ENCODE peak calls at places on chromosomes 16 and 17, in seven cellular contexts. M is heart right ventricle, K is choroid plexus epithelial cell, Y is lower leg skin, Z is fibroblast of the aortic adventitia, X is brain microvascular endothelial cell, F is IMR-90. U is an unnamed sample.
A peak's percentile ranks its signal among the peaks of the same experiment; 100 is the strongest.

GRCh38 chr17:19644493-19645210 is 3.9 kb upstream of the ALDH3A2 start:
- DNase-seq in M (no peak), K (peak; percentile 59), Y (no peak), Z (peak; percentile 55), X (no peak), F (no peak), U (peak; percentile 69)

GRCh38 chr17:55433629-55434422 is 12.2 kb upstream of the MMD start:
- DNase-seq in M (no peak), K (peak; percentile 97), Y (no peak), Z (peak; percentile 94), X (peak; percentile 89), F (peak; percentile 96), U (peak; percentile 97)

GRCh38 chr17:58974354-58974753 is 132.3 kb downstream of the TRIM37 start:
- DNase-seq in M (no peak), K (no peak), Y (no peak), Z (no peak), X (no peak), F (no peak), U (no peak)

GRCh38 chr16:89785523-89786155 is 30.8 kb downstream of the FANCA start:
- DNase-seq in M (no peak), K (no peak), Y (no peak), Z (no peak), X (no peak), F (no peak), U (no peak)

GRCh38 chr16:30437511-30438046 is 7.7 kb upstream of the DCTPP1 start:
- DNase-seq in M (no peak), K (no peak), Y (no peak), Z (no peak), X (no peak), F (no peak), U (no peak)

GRCh38 chr17:56833023-56833811 is 503 bp downstream of the C17orf67 start:
- DNase-seq in M (peak; percentile 60), K (peak; percentile 58), Y (peak; percentile 93), Z (peak; percentile 54), X (peak; percentile 45), F (peak; percentile 58), U (peak; percentile 49)

GRCh38 chr16:2935418-2935817 is 23.7 kb downstream of the FLYWCH1 start:
- DNase-seq in M (no peak), K (no peak), Y (no peak), Z (no peak), X (no peak), F (no peak), U (no peak)

GRCh38 chr17:63919311-63919723 is 678 bp upstream of the GH1 start:
- DNase-seq in M (no peak), K (peak; percentile 75), Y (no peak), Z (peak; percentile 70), X (peak; percentile 45), F (peak; percentile 51), U (peak; percentile 51)

GRCh38 chr16:14168146-14168545 is 97.0 kb downstream of the MRTFB start:
- DNase-seq in M (no peak), K (peak; percentile 68), Y (no peak), Z (peak; percentile 5), X (no peak), F (no peak), U (no peak)

GRCh38 chr16:55357241-55357640 is 33.2 kb downstream of the IRX6 start:
- DNase-seq in M (no peak), K (no peak), Y (no peak), Z (no peak), X (no peak), F (no peak), U (no peak)

GRCh38 chr17:309361-309888 is 43.2 kb downstream of the RPH3AL start:
- DNase-seq in M (no peak), K (peak; percentile 20), Y (no peak), Z (no peak), X (no peak), F (no peak), U (no peak)

GRCh38 chr17:80599546-80600305 is 55.1 kb downstream of the RPTOR start:
- DNase-seq in M (no peak), K (no peak), Y (peak; percentile 63), Z (peak; percentile 67), X (no peak), F (no peak), U (peak; percentile 30)

GRCh38 chr17:60535382-60536279 is 9.6 kb upstream of the APPBP2 start:
- DNase-seq in M (no peak), K (peak; percentile 94), Y (no peak), Z (peak; percentile 46), X (peak; percentile 52), F (peak; percentile 98), U (peak; percentile 86)

GRCh38 chr16:15483857-15484256 is 49.5 kb downstream of the BMERB1 start:
- DNase-seq in M (no peak), K (no peak), Y (no peak), Z (no peak), X (no peak), F (no peak), U (no peak)

GRCh38 chr17:66730497-66730923 is 104.4 kb upstream of the CACNG5 start:
- DNase-seq in M (no peak), K (peak; percentile 75), Y (no peak), Z (peak; percentile 25), X (no peak), F (no peak), U (no peak)

GRCh38 chr16:20814761-20815160 is 8.4 kb downstream of the REXO5 start:
- DNase-seq in M (no peak), K (no peak), Y (no peak), Z (no peak), X (no peak), F (peak; percentile 0), U (no peak)

GRCh38 chr16:31874354-31875111 is 926 bp downstream of the ZNF267 start:
- DNase-seq in M (no peak), K (peak; percentile 59), Y (no peak), Z (peak; percentile 73), X (peak; percentile 22), F (peak; percentile 55), U (peak; percentile 69)

GRCh38 chr17:59357929-59358328 is 26.5 kb downstream of the YPEL2 start:
- DNase-seq in M (no peak), K (peak; percentile 50), Y (no peak), Z (peak; percentile 57), X (peak; percentile 86), F (peak; percentile 73), U (peak; percentile 91)

GRCh38 chr16:81707411-81708321 is 71.4 kb upstream of the PLCG2 start:
- DNase-seq in M (no peak), K (peak; percentile 69), Y (no peak), Z (peak; percentile 54), X (peak; percentile 13), F (peak; percentile 73), U (peak; percentile 63)

GRCh38 chr16:28090646-28091377 is 27.3 kb upstream of the GSG1L start:
- DNase-seq in M (no peak), K (peak; percentile 28), Y (no peak), Z (peak; percentile 23), X (peak; percentile 36), F (peak; percentile 72), U (peak; percentile 45)

GRCh38 chr16:54932737-54933254 is 2.1 kb downstream of the IRX5 start:
- DNase-seq in M (peak; percentile 27), K (no peak), Y (no peak), Z (no peak), X (no peak), F (no peak), U (no peak)

GRCh38 chr16:10738231-10739077 is 5.2 kb upstream of the NUBP1 start:
- DNase-seq in M (peak; percentile 84), K (peak; percentile 86), Y (peak; percentile 88), Z (peak; percentile 68), X (peak; percentile 81), F (peak; percentile 78), U (peak; percentile 89)
- TF ChIP-seq CTCF in M (no peak), K (no peak), Y (no peak), Z (no peak), X (no peak), F (no peak), U (no peak)

GRCh38 chr16:57998484-57998883 is 2.0 kb downstream of the ZNF319 start:
- DNase-seq in M (peak; percentile 27), K (peak; percentile 56), Y (no peak), Z (peak; percentile 45), X (no peak), F (no peak), U (peak; percentile 53)

GRCh38 chr16:57999971-58000705 is at the start of gene ZNF319:
- DNase-seq in M (peak; percentile 32), K (no peak), Y (no peak), Z (no peak), X (no peak), F (no peak), U (no peak)

GRCh38 chr16:57997528-57998265 is 2.8 kb downstream of the ZNF319 start:
- DNase-seq in M (no peak), K (no peak), Y (no peak), Z (no peak), X (no peak), F (no peak), U (no peak)

GRCh38 chr16:57999366-57999970 is 1.0 kb downstream of the ZNF319 start:
- DNase-seq in M (no peak), K (peak; percentile 39), Y (no peak), Z (no peak), X (no peak), F (peak; percentile 33), U (peak; percentile 51)

GRCh38 chr16:57998992-57999365 is 1.5 kb downstream of the ZNF319 start:
- DNase-seq in M (no peak), K (no peak), Y (no peak), Z (peak; percentile 47), X (no peak), F (no peak), U (no peak)
- H3K4me3 ChIP-seq in M (peak overlapping the region; percentile 83), K (peak overlapping the region; percentile 11), Y (no peak overlapping the region), Z (peak overlapping the region; percentile 73), X (peak overlapping the region; percentile 89), F (peak overlapping the region; percentile 2), U (no peak overlapping the region)

GRCh38 chr17:6761817-6762216 is 6.0 kb downstream of the XAF1 start:
- DNase-seq in M (no peak), K (no peak), Y (no peak), Z (no peak), X (no peak), F (no peak), U (no peak)
- TF ChIP-seq CTCF in M (no peak), K (no peak), Y (no peak), Z (no peak), X (no peak), F (no peak), U (no peak)

GRCh38 chr17:17446666-17447155 is 30.1 kb upstream of the MED9 start:
- DNase-seq in M (no peak), K (no peak), Y (no peak), Z (no peak), X (no peak), F (no peak), U (no peak)

GRCh38 chr17:17445925-17446665 is 30.7 kb upstream of the MED9 start:
- DNase-seq in M (no peak), K (peak; percentile 84), Y (no peak), Z (peak; percentile 80), X (peak; percentile 92), F (peak; percentile 96), U (peak; percentile 89)

GRCh38 chr17:17448723-17449122 is 28.1 kb upstream of the MED9 start:
- DNase-seq in M (no peak), K (no peak), Y (peak; percentile 76), Z (no peak), X (no peak), F (no peak), U (no peak)

GRCh38 chr17:17447264-17447663 is 29.5 kb upstream of the MED9 start:
- DNase-seq in M (no peak), K (no peak), Y (peak; percentile 84), Z (no peak), X (no peak), F (no peak), U (no peak)

DNA sequence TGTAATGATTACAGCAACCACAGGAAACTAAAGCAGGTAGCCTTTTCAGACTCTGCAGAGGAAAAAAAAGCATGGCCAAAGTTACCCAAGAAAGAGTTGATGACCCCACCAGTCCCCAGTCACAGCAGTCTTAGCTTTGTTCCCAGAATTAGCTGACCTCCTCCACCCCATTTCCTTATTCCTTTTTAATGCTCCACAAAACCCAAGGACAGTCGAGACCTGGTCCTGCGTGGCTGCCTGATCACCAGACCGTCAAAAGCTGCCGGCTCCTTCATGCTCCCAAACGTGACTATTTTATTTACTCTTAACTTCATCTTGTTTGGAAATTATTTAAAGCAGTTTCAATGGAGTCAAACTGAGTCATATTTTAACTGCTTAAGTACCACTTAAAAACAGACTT is 28.7 kb upstream of the MED9 start:
- DNase-seq in M (no peak), K (no peak), Y (peak; percentile 45), Z (no peak), X (no peak), F (no peak), U (no peak)
- H3K4me3 ChIP-seq in M (no peak overlapping the region), K (no peak overlapping the region), Y (no peak overlapping the region), Z (no peak overlapping the region), X (no peak overlapping the region), F (no peak overlapping the region), U (no peak overlapping the region)